ENCODE peak calls at places on chromosomes 12 and 14, in four cellular contexts. A, G, V and P are unnamed samples.

GRCh38 chr12:80776706-80777105 is 60.0 kb downstream of the MYF5 start:
- DNase-seq in V (no peak), G (no peak), A (no peak), P (no peak)

GRCh38 chr14:89719371-89720075 is 235.0 kb downstream of the EFCAB11 start:
- DNase-seq in V (no peak), A (peak; percentile 36), G (no peak), P (no peak)

GRCh38 chr14:99118946-99119345 is 153.1 kb downstream of the BCL11B start:
- DNase-seq in A (no peak), V (no peak), G (no peak), P (no peak)

GRCh38 chr12:88052686-88053085 is 23.5 kb upstream of the C12orf50 start:
- DNase-seq in A (no peak), V (no peak), G (peak; percentile 42), P (no peak)

GRCh38 chr14:20820063-20820904 is 17.6 kb upstream of the RNASE1 start:
- DNase-seq in A (no peak), G (no peak), V (no peak), P (no peak)

GRCh38 chr14:100841445-100842403 is 15.8 kb downstream of the MEG3 start:
- DNase-seq in G (no peak), V (peak; percentile 43), A (no peak), P (no peak)

GRCh38 chr12:15729097-15729496 is 60.1 kb downstream of the EPS8 start:
- DNase-seq in A (no peak), V (no peak), G (no peak), P (no peak)

GRCh38 chr14:92103363-92103762 is 3.0 kb downstream of the ATXN3 start:
- DNase-seq in G (no peak), A (no peak), V (no peak), P (no peak)

GRCh38 chr14:81565441-81566290 is 32.0 kb upstream of the SEL1L start:
- DNase-seq in A (no peak), G (peak; percentile 45), V (no peak), P (no peak)

GRCh38 chr14:73763396-73763795 is 49.2 kb upstream of the PNMA1 start:
- DNase-seq in G (no peak), V (no peak), A (no peak), P (no peak)
- H3K4me1 ChIP-seq in G (peaks cover 53% of the 10 kb centered on the region), V (peaks cover 38% of the 10 kb centered on the region), A (peaks cover 43% of the 10 kb centered on the region), P (peaks cover 29% of the 10 kb centered on the region)

DNA sequence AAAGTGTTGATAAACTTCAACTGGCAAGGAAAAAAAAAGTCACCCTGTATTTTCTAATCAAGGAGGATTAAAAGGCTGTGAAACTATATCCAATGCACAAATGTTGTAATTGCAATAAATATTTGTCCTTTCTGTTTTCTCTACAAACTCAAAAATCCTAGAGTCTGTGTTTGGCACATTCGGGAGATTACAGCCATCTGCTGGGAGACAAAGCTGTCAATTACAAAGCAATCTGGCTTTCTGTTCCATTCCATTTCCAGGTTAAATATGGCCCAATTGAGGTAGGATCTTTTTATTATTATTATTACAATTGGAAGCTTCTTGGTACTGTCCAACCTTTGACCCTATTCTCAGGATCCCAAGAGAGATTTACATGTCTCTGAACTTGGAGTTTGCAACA is 295.9 kb downstream of the DIO2 start:
- DNase-seq in A (no peak), G (no peak), V (no peak), P (no peak)
- TF ChIP-seq CTCF in A (no peak), G (no peak), V (no peak), P (no peak)

GRCh38 chr12:56267443-56268071 is 815 bp downstream of the COQ10A start:
- DNase-seq in G (peak; percentile 48), V (peak; percentile 71), A (no peak), P (no peak)

GRCh38 chr12:56274299-56274698 is 7.6 kb downstream of the COQ10A start:
- DNase-seq in V (no peak), A (no peak), G (no peak), P (no peak)

GRCh38 chr12:56266634-56267442 is at the start of gene COQ10A:
- DNase-seq in A (peak; percentile 96), V (peak; percentile 92), G (peak; percentile 96), P (peak; percentile 90)

GRCh38 chr12:56271031-56271430 is 4.3 kb downstream of the COQ10A start:
- DNase-seq in G (peak; percentile 27), A (no peak), V (no peak), P (no peak)
- TF ChIP-seq POLR2A in G (no peak), A (no peak), V (no peak), P (no peak)

DNA sequence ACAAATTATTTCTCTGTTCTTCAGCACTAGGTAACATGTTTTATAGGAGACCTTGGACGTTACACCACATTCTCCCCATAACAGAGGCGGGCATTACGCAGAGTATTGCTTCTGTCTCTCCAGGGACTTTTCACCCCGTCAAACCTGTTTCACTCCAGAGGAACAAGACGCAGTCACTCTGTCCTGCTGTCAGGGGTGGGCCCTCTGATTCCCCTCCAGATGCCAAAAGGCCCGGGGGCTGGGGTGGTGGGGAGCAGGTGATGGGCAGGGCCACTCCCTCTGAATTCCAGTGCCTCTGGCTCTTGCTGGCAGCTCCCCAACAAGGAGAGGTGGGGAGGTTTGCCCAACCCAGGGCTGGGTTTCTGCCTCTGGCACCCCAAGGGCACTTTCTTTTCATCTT is 71.9 kb downstream of the NTF3 start:
- DNase-seq in V (no peak), G (no peak), A (no peak), P (no peak)
- H3K4me1 ChIP-seq in V (no peaks in the 10 kb centered on the region), G (no peaks in the 10 kb centered on the region), A (no peaks in the 10 kb centered on the region), P (no peaks in the 10 kb centered on the region)

DNA sequence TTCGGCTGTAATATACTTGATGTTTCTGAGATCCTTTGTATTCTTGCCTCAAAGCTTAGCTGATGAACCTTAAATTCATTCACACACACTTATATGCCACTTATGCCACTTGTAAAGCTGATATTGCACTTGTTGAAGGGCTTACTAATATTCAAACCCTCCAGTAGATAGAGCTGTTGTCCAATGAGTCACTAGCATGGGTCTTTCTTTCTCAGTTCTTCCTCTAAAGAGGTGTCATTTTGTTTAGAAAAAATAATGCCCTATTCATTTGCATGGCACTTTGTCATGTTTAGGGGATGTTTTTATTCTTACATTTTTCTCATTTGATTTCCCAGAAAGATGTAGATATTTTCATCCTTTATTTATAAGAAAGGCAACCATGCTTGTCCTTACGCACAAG is 56.4 kb downstream of the MON2 start:
- DNase-seq in G (no peak), V (no peak), A (no peak), P (no peak)
- TF ChIP-seq CTCF in G (no peak), V (no peak), A (no peak), P (no peak)

GRCh38 chr12:6904280-6905276 is at the start of gene LRRC23:
- DNase-seq in G (peak; percentile 99), V (peak; percentile 97), A (peak; percentile 98), P (peak; percentile 99)
- TF ChIP-seq POLR2A in G (no peak), V (peak; percentile 95), A (peak; percentile 31), P (peak; percentile 58)